ENCODE peak calls at places on chromosomes 13 and 19, in five cellular contexts. G is GM10248, I is mucosa of gallbladder, H is ELR, A is skeletal muscle cell. Y is an unnamed sample.

GRCh38 chr13:39129253-39129652 is 91.0 kb downstream of the NHLRC3 start:
- DNase-seq in G (no peak), I (no peak), H (no peak), A (no peak), Y (no peak)

GRCh38 chr19:37654525-37654832 is 786 bp downstream of the ZFP30 start:
- DNase-seq in G (no peak), I (peak), H (peak), A (no peak), Y (no peak)

GRCh38 chr13:113862766-113863510 is 938 bp downstream of the GAS6 start:
- DNase-seq in G (peak), I (no peak), H (peak), A (no peak), Y (no peak)

GRCh38 chr13:101660711-101661110 is 208.2 kb downstream of the ITGBL1 start:
- DNase-seq in G (no peak), I (no peak), H (no peak), A (no peak), Y (no peak)

GRCh38 chr13:32851083-32852064 is 164.8 kb upstream of the KL start:
- DNase-seq in G (no peak), I (no peak), H (no peak), A (no peak), Y (no peak)

GRCh38 chr19:43305642-43306041 is 36.3 kb upstream of the PSG9 start:
- DNase-seq in G (no peak), I (no peak), H (no peak), A (no peak), Y (no peak)

GRCh38 chr19:944663-945241 is 18.9 kb downstream of the ARID3A start:
- DNase-seq in G (no peak), I (no peak), H (no peak), A (no peak), Y (no peak)

GRCh38 chr19:16142032-16142580 is 1.4 kb upstream of the HSH2D start:
- DNase-seq in G (no peak), I (no peak), H (no peak), A (no peak), Y (no peak)

GRCh38 chr13:80469841-80470378 is 129.0 kb upstream of the SPRY2 start:
- DNase-seq in G (no peak), I (peak), H (peak), A (peak), Y (no peak)

GRCh38 chr13:100721885-100722512 is 47.4 kb upstream of the TMTC4 start:
- DNase-seq in G (peak), I (peak), H (peak), A (peak), Y (peak)

GRCh38 chr13:41614671-41615519 is 157.5 kb downstream of the RGCC start:
- DNase-seq in G (no peak), I (no peak), H (peak), A (no peak), Y (no peak)

GRCh38 chr19:18379803-18380747 is 5.9 kb upstream of the GDF15 start:
- DNase-seq in G (no peak), I (peak), H (peak), A (peak), Y (no peak)

GRCh38 chr13:21988624-21989023 is 317.8 kb downstream of the FGF9 start:
- DNase-seq in G (no peak), I (no peak), H (no peak), A (no peak), Y (no peak)

Y was measured in neural crest cell.